ENCODE peak calls at places on chromosome 15, in four cellular contexts. One of them, this sample, is unnamed.

GRCh38 chr15:70902105-70902504 is 9.5 kb downstream of the LRRC49 start:
- DNase-seq in IMR-90: peak; percentile 95
- DNase-seq in endothelial cell of umbilical vein: peak; percentile 68
- DNase-seq in GM12878: no peak
- DNase-seq in this sample: no peak

GRCh38 chr15:96273317-96274086 is 57.0 kb upstream of the NR2F2 start:
- DNase-seq in IMR-90: peak; percentile 100
- DNase-seq in GM12878: peak; percentile 25
- DNase-seq in endothelial cell of umbilical vein: peak; percentile 94
- DNase-seq in this sample: peak; percentile 93

GRCh38 chr15:30675126-30675525 is 49.2 kb downstream of the ARHGAP11B start:
- DNase-seq in endothelial cell of umbilical vein: no peak
- DNase-seq in IMR-90: peak; percentile 27
- DNase-seq in GM12878: no peak
- DNase-seq in this sample: no peak

GRCh38 chr15:68383161-68384074 is 48.5 kb downstream of the ITGA11 start:
- DNase-seq in endothelial cell of umbilical vein: peak; percentile 69
- DNase-seq in IMR-90: peak; percentile 31
- DNase-seq in GM12878: no peak
- DNase-seq in this sample: peak; percentile 74

GRCh38 chr15:99958426-99959097 is 225.3 kb upstream of the LYSMD4 start:
- DNase-seq in GM12878: no peak
- DNase-seq in IMR-90: no peak
- DNase-seq in endothelial cell of umbilical vein: no peak
- DNase-seq in this sample: no peak

GRCh38 chr15:36757189-36757814 is 177.9 kb downstream of the CDIN1 start:
- DNase-seq in GM12878: no peak
- DNase-seq in IMR-90: peak; percentile 26
- DNase-seq in endothelial cell of umbilical vein: no peak
- DNase-seq in this sample: peak; percentile 4

GRCh38 chr15:65824031-65824743 is 32.1 kb upstream of the DENND4A start:
- DNase-seq in IMR-90: peak; percentile 70
- DNase-seq in GM12878: no peak
- DNase-seq in endothelial cell of umbilical vein: peak; percentile 85
- DNase-seq in this sample: peak; percentile 75

GRCh38 chr15:41659855-41660234 is 360 bp upstream of the MGA start:
- DNase-seq in GM12878: no peak
- DNase-seq in IMR-90: no peak
- DNase-seq in endothelial cell of umbilical vein: no peak
- DNase-seq in this sample: no peak

GRCh38 chr15:57914350-57915055 is 151.0 kb downstream of the ALDH1A2 start:
- DNase-seq in endothelial cell of umbilical vein: peak; percentile 8
- DNase-seq in IMR-90: no peak
- DNase-seq in GM12878: no peak
- DNase-seq in this sample: no peak

GRCh38 chr15:82566690-82567089 is 26.4 kb upstream of the RPS17 start:
- DNase-seq in IMR-90: peak; percentile 81
- DNase-seq in endothelial cell of umbilical vein: no peak
- DNase-seq in GM12878: no peak
- DNase-seq in this sample: no peak

GRCh38 chr15:67807836-67808235 is 17.5 kb upstream of the SKOR1 start:
- DNase-seq in GM12878: no peak
- DNase-seq in IMR-90: no peak
- DNase-seq in endothelial cell of umbilical vein: no peak
- DNase-seq in this sample: no peak

GRCh38 chr15:59349715-59350420 is 22.8 kb downstream of the MYO1E start:
- DNase-seq in endothelial cell of umbilical vein: peak; percentile 89
- DNase-seq in GM12878: no peak
- DNase-seq in IMR-90: peak; percentile 94
- DNase-seq in this sample: peak; percentile 16

GRCh38 chr15:58118272-58118671 is 19.9 kb upstream of the AQP9 start:
- DNase-seq in IMR-90: no peak
- DNase-seq in GM12878: no peak
- DNase-seq in endothelial cell of umbilical vein: no peak
- DNase-seq in this sample: no peak

GRCh38 chr15:69854521-69855171 is 243.1 kb downstream of the TLE3 start:
- DNase-seq in endothelial cell of umbilical vein: peak; percentile 16
- DNase-seq in GM12878: no peak
- DNase-seq in IMR-90: peak; percentile 94
- DNase-seq in this sample: no peak

GRCh38 chr15:90232941-90233700 is 620 bp downstream of the CIB1 start:
- DNase-seq in GM12878: no peak
- DNase-seq in endothelial cell of umbilical vein: peak; percentile 52
- DNase-seq in IMR-90: peak; percentile 26
- DNase-seq in this sample: peak; percentile 79

DNA sequence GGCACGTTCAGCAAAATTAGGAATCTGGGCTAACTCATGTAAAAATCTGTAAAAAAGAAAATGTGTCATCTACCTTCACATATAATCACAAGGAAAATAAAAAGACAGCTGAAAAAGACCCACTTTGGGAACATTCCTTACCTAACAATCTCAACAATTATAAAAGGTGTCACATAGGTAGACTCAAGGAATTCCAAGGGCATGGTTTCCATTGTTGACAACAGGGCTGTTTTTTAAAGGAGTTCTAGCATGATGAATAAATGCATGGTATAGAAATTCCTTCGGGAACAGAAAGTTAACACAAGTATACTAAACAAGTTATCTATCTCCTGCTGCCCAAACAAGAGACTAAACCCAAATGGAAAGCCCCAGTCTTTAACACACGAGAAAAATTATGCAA is 184.2 kb downstream of the GREM1 start:
- DNase-seq in endothelial cell of umbilical vein: no peak
- DNase-seq in GM12878: no peak
- DNase-seq in IMR-90: no peak
- DNase-seq in this sample: no peak
- TF ChIP-seq FOS in endothelial cell of umbilical vein: no peak
- TF ChIP-seq FOS in GM12878: no peak
- TF ChIP-seq FOS in IMR-90: no peak
- TF ChIP-seq FOS in this sample: no peak

GRCh38 chr15:75107509-75107904 is 84.1 kb downstream of the PPCDC start:
- DNase-seq in endothelial cell of umbilical vein: no peak
- DNase-seq in IMR-90: no peak
- DNase-seq in GM12878: no peak
- DNase-seq in this sample: no peak

GRCh38 chr15:75104804-75105557 is 81.6 kb downstream of the PPCDC start:
- DNase-seq in GM12878: peak; percentile 88
- DNase-seq in endothelial cell of umbilical vein: peak; percentile 97
- DNase-seq in IMR-90: peak; percentile 83
- DNase-seq in this sample: no peak

GRCh38 chr15:75109731-75110130 is 86.3 kb downstream of the PPCDC start:
- DNase-seq in GM12878: no peak
- DNase-seq in endothelial cell of umbilical vein: no peak
- DNase-seq in IMR-90: no peak
- DNase-seq in this sample: peak; percentile 4

GRCh38 chr15:75109021-75109690 is 85.8 kb downstream of the PPCDC start:
- DNase-seq in GM12878: no peak
- DNase-seq in endothelial cell of umbilical vein: no peak
- DNase-seq in IMR-90: no peak
- DNase-seq in this sample: no peak

DNA sequence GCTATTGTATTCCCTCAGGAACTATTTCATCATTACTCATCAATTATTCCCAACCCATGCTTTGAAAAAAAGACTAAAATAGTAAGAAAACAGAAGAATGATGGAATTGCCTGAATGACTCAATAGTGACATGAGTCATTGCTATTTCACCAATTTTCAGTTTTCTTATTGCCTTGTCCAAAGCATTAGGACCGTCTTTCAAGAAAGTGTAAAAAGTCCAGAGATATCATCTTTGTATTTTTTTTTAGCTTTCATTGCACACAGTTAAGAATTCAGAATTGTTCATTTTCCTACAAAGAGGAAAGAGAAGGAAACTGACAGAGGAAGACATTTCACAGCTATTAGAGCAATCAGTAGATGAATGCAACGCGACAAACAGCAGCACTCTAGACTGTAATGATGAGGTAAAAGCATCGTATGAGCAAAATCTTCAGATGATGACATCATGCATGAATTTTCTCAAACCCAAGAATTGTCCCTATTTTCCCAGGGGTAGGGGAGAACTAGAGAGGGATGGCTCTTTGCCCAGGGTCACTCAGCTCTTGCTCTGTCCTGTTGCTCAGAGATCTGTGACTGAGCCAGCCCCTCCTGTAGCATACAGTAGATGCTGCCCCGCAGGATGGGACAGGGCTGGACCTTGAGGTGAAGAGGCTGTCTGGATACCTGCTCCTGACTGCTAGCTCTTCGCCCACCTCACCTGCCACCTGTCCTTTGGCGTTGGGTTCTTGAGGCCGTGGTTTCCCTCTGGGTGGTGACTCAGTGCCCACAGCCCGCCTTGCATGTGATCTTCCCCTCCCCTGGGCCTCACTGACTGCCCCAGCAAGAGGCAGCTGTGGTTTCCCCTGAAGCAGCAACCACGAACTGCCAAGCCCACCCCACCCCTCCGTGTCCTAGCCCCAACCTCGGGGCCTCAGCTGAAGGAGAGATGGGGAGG is 84.8 kb downstream of the PPCDC start:
- DNase-seq in IMR-90: peak; percentile 91
- DNase-seq in GM12878: peak; percentile 74
- DNase-seq in endothelial cell of umbilical vein: peak; percentile 92
- DNase-seq in this sample: no peak
- H3K9ac ChIP-seq in IMR-90: no peak overlapping the region
- H3K9ac ChIP-seq in GM12878: peak overlapping the region; percentile 18
- H3K9ac ChIP-seq in endothelial cell of umbilical vein: peak overlapping the region; percentile 57
- H3K9ac ChIP-seq in this sample: no peak overlapping the region

GRCh38 chr15:25245801-25246622 is 192.8 kb downstream of the UBE3A start:
- DNase-seq in IMR-90: no peak
- DNase-seq in GM12878: no peak
- DNase-seq in endothelial cell of umbilical vein: no peak
- DNase-seq in this sample: no peak
- TF ChIP-seq FOS in IMR-90: no peak
- TF ChIP-seq FOS in GM12878: no peak
- TF ChIP-seq FOS in endothelial cell of umbilical vein: no peak
- TF ChIP-seq FOS in this sample: no peak

GRCh38 chr15:89112341-89112971 is 24.2 kb downstream of the ABHD2 start:
- DNase-seq in endothelial cell of umbilical vein: peak; percentile 73
- DNase-seq in GM12878: peak; percentile 38
- DNase-seq in IMR-90: peak; percentile 49
- DNase-seq in this sample: no peak

GRCh38 chr15:89113263-89113662 is 25.0 kb downstream of the ABHD2 start:
- DNase-seq in GM12878: no peak
- DNase-seq in endothelial cell of umbilical vein: no peak
- DNase-seq in IMR-90: no peak
- DNase-seq in this sample: no peak

GRCh38 chr15:89110060-89110459 is 21.8 kb downstream of the ABHD2 start:
- DNase-seq in IMR-90: no peak
- DNase-seq in endothelial cell of umbilical vein: no peak
- DNase-seq in GM12878: no peak
- DNase-seq in this sample: no peak

GRCh38 chr15:89111352-89111751 is 23.1 kb downstream of the ABHD2 start:
- DNase-seq in IMR-90: no peak
- DNase-seq in endothelial cell of umbilical vein: no peak
- DNase-seq in GM12878: no peak
- DNase-seq in this sample: no peak

DNA sequence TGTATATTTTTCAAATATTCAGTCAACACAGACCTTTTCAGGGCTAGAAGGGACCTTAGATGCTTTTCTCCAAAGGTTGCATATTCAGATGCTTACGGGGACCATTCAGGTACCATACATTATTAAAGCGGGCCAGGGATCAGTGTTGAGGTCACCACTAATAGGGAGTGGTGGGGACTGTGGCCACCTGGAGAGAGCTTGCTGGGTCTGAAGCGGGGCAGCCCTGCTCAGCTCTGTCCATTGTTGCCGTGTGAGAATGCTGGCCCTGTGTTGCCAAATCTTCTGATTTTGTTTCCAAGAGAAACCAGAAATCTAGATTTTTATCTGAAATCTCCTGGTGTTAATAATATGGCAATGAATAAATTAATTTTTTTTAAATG is 23.7 kb downstream of the ABHD2 start:
- DNase-seq in GM12878: no peak
- DNase-seq in IMR-90: no peak
- DNase-seq in endothelial cell of umbilical vein: no peak
- DNase-seq in this sample: no peak
- H3K9ac ChIP-seq in GM12878: no peak overlapping the region
- H3K9ac ChIP-seq in IMR-90: no peak overlapping the region
- H3K9ac ChIP-seq in endothelial cell of umbilical vein: no peak overlapping the region
- H3K9ac ChIP-seq in this sample: no peak overlapping the region

GRCh38 chr15:73352082-73352481 is 16.7 kb downstream of the HCN4 start:
- DNase-seq in endothelial cell of umbilical vein: no peak
- DNase-seq in GM12878: no peak
- DNase-seq in IMR-90: no peak
- DNase-seq in this sample: no peak

GRCh38 chr15:73359653-73360052 is 9.1 kb downstream of the HCN4 start:
- DNase-seq in GM12878: no peak
- DNase-seq in IMR-90: no peak
- DNase-seq in endothelial cell of umbilical vein: no peak
- DNase-seq in this sample: no peak

GRCh38 chr15:73357999-73358665 is 10.6 kb downstream of the HCN4 start:
- DNase-seq in IMR-90: no peak
- DNase-seq in GM12878: no peak
- DNase-seq in endothelial cell of umbilical vein: no peak
- DNase-seq in this sample: no peak

GRCh38 chr15:73353734-73354133 is 15.0 kb downstream of the HCN4 start:
- DNase-seq in IMR-90: no peak
- DNase-seq in GM12878: no peak
- DNase-seq in endothelial cell of umbilical vein: no peak
- DNase-seq in this sample: no peak

DNA sequence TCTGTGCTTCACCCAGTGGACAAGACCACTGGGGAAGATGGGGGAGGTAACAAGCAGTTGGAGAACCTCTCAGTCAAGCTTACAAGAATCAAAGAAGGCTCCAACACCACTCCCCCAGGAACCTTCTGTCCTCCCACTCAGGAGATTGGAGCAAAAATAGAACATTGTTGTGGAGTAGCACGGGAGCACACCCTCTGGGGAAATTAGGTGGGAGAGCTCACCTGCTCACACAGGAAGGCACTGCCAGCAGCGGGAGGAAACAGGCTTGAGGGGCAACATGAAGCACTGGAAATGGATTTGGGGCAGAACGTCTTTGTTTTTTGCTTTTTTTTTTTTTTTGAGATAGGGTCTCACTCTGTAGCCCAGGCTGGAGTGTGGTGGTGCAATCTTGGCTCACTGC is 12.9 kb downstream of the HCN4 start:
- DNase-seq in GM12878: no peak
- DNase-seq in endothelial cell of umbilical vein: no peak
- DNase-seq in IMR-90: no peak
- DNase-seq in this sample: no peak
- TF ChIP-seq FOS in GM12878: no peak
- TF ChIP-seq FOS in endothelial cell of umbilical vein: no peak
- TF ChIP-seq FOS in IMR-90: no peak
- TF ChIP-seq FOS in this sample: no peak

GRCh38 chr15:47932829-47933696 is 187.7 kb upstream of the SLC24A5 start:
- DNase-seq in IMR-90: no peak
- DNase-seq in GM12878: no peak
- DNase-seq in endothelial cell of umbilical vein: no peak
- DNase-seq in this sample: no peak
- H3K9ac ChIP-seq in IMR-90: no peak overlapping the region
- H3K9ac ChIP-seq in GM12878: no peak overlapping the region
- H3K9ac ChIP-seq in endothelial cell of umbilical vein: no peak overlapping the region
- H3K9ac ChIP-seq in this sample: no peak overlapping the region

GRCh38 chr15:89034305-89034704 is 54.0 kb upstream of the ABHD2 start:
- DNase-seq in IMR-90: peak; percentile 36
- DNase-seq in GM12878: no peak
- DNase-seq in endothelial cell of umbilical vein: peak; percentile 19
- DNase-seq in this sample: peak; percentile 47
- TF ChIP-seq FOS in IMR-90: no peak
- TF ChIP-seq FOS in GM12878: no peak
- TF ChIP-seq FOS in endothelial cell of umbilical vein: no peak
- TF ChIP-seq FOS in this sample: no peak

This sample was measured in K562.